ENCODE peak calls at places on chromosomes 3 and 15, in nine cellular contexts. G is HFF-Myc, I is IMR-90, O is epithelial cell of prostate, N is Peyer's patch, T is progenitor cell of endocrine pancreas, Y is A172, X is nucleus accumbens, Z is KG1. A is an unnamed sample.

GRCh38 chr3:197847866-197848401 is 56.9 kb downstream of the LRCH3 start:
- DNase-seq in G (no peak), I (peak; percentile 42), O (no peak), N (no peak), T (no peak), Y (peak; percentile 44), X (no peak), Z (no peak), A (peak; percentile 63)

GRCh38 chr3:122892118-122892517 is 97.2 kb downstream of the SLC49A4 start:
- DNase-seq in G (no peak), I (no peak), O (no peak), N (no peak), T (no peak), Y (no peak), X (no peak), Z (no peak), A (no peak)

GRCh38 chr15:29924750-29925149 is 102.5 kb upstream of the TJP1 start:
- DNase-seq in G (no peak), I (peak; percentile 83), O (no peak), N (no peak), T (peak; percentile 48), Y (peak; percentile 92), X (no peak), Z (no peak), A (no peak)

GRCh38 chr3:127820871-127821853 is 1.2 kb downstream of the MGLL start:
- DNase-seq in G (peak; percentile 61), I (peak; percentile 56), O (no peak), N (no peak), T (no peak), Y (peak; percentile 41), X (no peak), Z (no peak), A (no peak)

GRCh38 chr15:44489464-44489863 is 47.5 kb upstream of the EIF3J start:
- DNase-seq in G (peak; percentile 56), I (peak; percentile 94), O (no peak), N (no peak), T (no peak), Y (peak; percentile 88), X (no peak), Z (no peak), A (no peak)

GRCh38 chr3:31762888-31763351 is 218.1 kb downstream of the OSBPL10 start:
- DNase-seq in G (no peak), I (no peak), O (no peak), N (no peak), T (no peak), Y (no peak), X (no peak), Z (no peak), A (no peak)

GRCh38 chr15:28004143-28005003 is 94.7 kb downstream of the OCA2 start:
- DNase-seq in G (no peak), I (no peak), O (no peak), N (no peak), T (no peak), Y (no peak), X (no peak), Z (no peak), A (no peak)

GRCh38 chr3:39122811-39123210 is 15.3 kb downstream of the TTC21A start:
- DNase-seq in G (no peak), I (no peak), O (no peak), N (peak; percentile 54), T (no peak), Y (no peak), X (no peak), Z (no peak), A (no peak)

GRCh38 chr15:78224024-78224413 is 10.3 kb downstream of the ACSBG1 start:
- DNase-seq in G (no peak), I (no peak), O (no peak), N (no peak), T (no peak), Y (no peak), X (no peak), Z (no peak), A (no peak)

GRCh38 chr3:61894988-61895935 is 333.9 kb downstream of the PTPRG start:
- DNase-seq in G (peak; percentile 98), I (peak; percentile 90), O (peak; percentile 93), N (peak; percentile 70), T (no peak), Y (peak; percentile 90), X (peak; percentile 13), Z (peak; percentile 19), A (peak; percentile 82)